ENCODE peak calls at places on chromosomes 12 and 14, in five cellular contexts. Z is IMR-90, R is mucosa of descending colon, Q is heart left ventricle, W is lung. I is an unnamed sample. For H3K36me3, the result is how much of the 10 kb centered on the place peaks cover.

GRCh38 chr12:71164877-71165197 is 7.0 kb upstream of the TSPAN8 start:
- DNase-seq in Z (no peak), W (no peak), Q (no peak), R (no peak), I (no peak)

GRCh38 chr12:113391145-113391544 is 12.5 kb downstream of the SDS start:
- DNase-seq in Q (no peak), Z (no peak), W (no peak), R (no peak), I (no peak)

GRCh38 chr14:81337073-81337472 is 63.1 kb downstream of the STON2 start:
- DNase-seq in R (no peak), W (no peak), Z (no peak), Q (no peak), I (no peak)

GRCh38 chr12:4423528-4424195 is 22.0 kb downstream of the FGF6 start:
- DNase-seq in W (no peak), R (no peak), Z (no peak), Q (no peak), I (no peak)

GRCh38 chr12:27820564-27820963 is 40.5 kb upstream of the MANSC4 start:
- DNase-seq in W (no peak), Q (no peak), Z (no peak), R (no peak), I (no peak)

GRCh38 chr14:74346341-74346740 is 1.9 kb upstream of the VRTN start:
- DNase-seq in Q (no peak), W (no peak), Z (no peak), R (no peak), I (no peak)

GRCh38 chr14:96117101-96117897 is 78.1 kb downstream of the C14orf132 start:
- DNase-seq in R (no peak), W (no peak), Z (peak), Q (no peak), I (no peak)

GRCh38 chr14:46091819-46092218 is 559.8 kb downstream of the RPL10L start:
- DNase-seq in Q (no peak), R (no peak), Z (no peak), W (no peak), I (no peak)

GRCh38 chr12:96425321-96425720 is 25.1 kb upstream of the CDK17 start:
- DNase-seq in Q (no peak), R (no peak), W (no peak), Z (peak), I (no peak)

GRCh38 chr14:50935126-50936090 is 8.9 kb downstream of the PYGL start:
- DNase-seq in R (no peak), Q (no peak), W (no peak), Z (no peak), I (no peak)

GRCh38 chr12:57817261-57817989 is 1.1 kb downstream of the AVIL start:
- DNase-seq in R (no peak), W (no peak), Q (no peak), Z (no peak), I (no peak)

GRCh38 chr12:98894412-98895085 is 249.5 kb downstream of the APAF1 start:
- DNase-seq in Q (no peak), W (no peak), Z (no peak), R (no peak), I (peak)

GRCh38 chr12:52004042-52004648 is 2.6 kb upstream of the TAMALIN start:
- DNase-seq in R (no peak), W (no peak), Q (peak), Z (peak), I (peak)

GRCh38 chr12:68342966-68343365 is 10.8 kb upstream of the MDM1 start:
- DNase-seq in R (no peak), W (no peak), Z (no peak), Q (no peak), I (no peak)

GRCh38 chr12:113436993-113437728 is 15.0 kb downstream of the SDSL start:
- DNase-seq in Z (no peak), W (no peak), R (no peak), Q (no peak), I (no peak)

GRCh38 chr14:49617846-49618519 is 2.4 kb downstream of the RPL36AL start:
- DNase-seq in Q (no peak), W (peak), R (no peak), Z (no peak), I (no peak)

GRCh38 chr12:101042211-101042610 is 167.8 kb downstream of the SLC5A8 start:
- DNase-seq in Q (no peak), R (no peak), Z (no peak), W (no peak), I (no peak)

GRCh38 chr12:93040367-93040766 is 111.3 kb upstream of the EEA1 start:
- DNase-seq in Z (no peak), W (no peak), R (no peak), Q (no peak), I (no peak)

DNA sequence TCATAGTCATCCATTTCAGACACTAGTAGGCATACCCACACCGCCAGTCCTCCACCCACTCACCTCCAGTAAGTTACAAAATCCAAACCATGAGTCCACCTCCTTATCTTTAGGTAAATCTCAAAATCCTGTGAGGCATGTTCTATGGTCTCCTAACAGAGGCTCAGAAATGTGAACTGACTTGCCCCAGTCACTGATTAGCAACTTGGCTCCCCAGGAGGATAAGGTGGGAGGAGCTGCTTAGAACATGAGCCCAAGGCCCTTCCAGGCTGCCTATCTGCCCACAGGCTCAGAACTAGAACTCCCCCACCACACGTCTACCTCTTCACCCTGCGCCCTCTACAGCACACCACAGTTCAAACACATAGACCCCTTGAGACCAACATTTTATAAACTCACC is 19.9 kb downstream of the SETD3 start:
- DNase-seq in Q (no peak), R (no peak), Z (no peak), W (no peak), I (no peak)
- H3K36me3 ChIP-seq in Q (half or more), R (under half), Z (under half), W (under half), I (under half)

GRCh38 chr12:132803883-132804282 is 24.8 kb downstream of the GOLGA3 start:
- DNase-seq in Z (no peak), Q (peak), R (no peak), W (no peak), I (no peak)
- H3K36me3 ChIP-seq in Z (half or more), Q (half or more), R (under half), W (half or more), I (under half)

DNA sequence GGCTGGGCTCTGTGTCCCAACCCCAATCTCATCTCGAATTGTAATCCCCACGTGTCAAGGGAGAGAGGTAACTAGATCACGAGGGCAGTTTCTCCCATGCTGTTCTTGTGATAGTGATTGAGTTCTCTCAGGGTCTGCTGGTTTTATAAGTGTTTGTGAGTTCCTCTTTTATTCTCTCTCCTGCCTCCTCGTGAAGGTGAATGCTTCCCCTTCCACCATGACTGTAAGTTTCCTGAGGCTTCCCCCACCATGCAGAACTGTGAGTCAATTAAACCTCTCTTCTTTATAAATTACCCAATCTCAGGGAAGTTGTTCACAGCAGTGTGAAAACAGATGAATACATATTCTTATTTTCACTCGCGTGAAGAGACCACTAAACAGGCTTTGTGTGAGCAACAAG is 148.2 kb downstream of the TMEM30B start:
- DNase-seq in R (no peak), W (no peak), Q (no peak), Z (no peak), I (no peak)
- H3K36me3 ChIP-seq in R (under half), W (under half), Q (under half), Z (under half), I (under half)

DNA sequence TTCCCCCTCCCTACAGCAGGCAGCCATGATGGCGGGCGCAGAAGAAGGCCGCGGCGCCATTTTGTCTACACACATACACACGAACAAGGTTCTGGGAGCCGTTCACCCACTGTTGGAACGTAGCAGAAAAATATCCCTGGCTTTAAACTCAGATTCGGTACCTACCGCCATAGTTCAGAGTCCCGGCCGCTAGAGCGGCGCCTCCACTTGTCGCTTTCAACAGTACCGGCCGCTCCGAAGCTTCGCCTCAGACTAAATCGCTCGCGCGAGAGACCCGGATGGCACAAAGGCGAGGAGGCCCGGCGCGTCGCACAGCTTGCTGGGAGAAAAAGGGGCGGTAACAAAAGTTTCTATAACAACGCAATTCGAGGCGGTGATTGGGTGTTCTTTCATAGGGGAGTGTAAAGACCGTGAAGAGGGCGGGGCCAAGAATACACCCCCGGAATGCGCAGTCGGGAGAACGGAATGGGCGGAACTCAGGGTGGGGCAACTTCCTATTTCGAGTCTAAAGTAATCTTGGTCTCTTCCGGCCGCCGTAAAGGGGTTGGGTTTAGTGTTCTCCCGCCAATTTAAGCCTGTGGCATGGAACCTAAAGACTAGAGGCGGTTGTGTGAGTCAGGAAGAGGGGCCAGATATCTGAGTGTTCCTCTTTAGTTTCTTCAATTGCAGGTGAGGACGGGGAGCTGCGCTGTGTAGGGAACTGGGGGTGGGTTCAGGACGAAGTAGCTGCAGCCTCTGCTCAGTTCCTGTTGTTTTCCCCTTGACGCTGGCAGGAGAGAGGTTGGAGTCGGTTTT is at the start of the genes KNTC1 and RSRC2:
- DNase-seq in W (peak), R (peak), Z (peak), Q (peak), I (peak)
- H3K36me3 ChIP-seq in W (under half), R (under half), Z (under half), Q (under half), I (under half)

DNA sequence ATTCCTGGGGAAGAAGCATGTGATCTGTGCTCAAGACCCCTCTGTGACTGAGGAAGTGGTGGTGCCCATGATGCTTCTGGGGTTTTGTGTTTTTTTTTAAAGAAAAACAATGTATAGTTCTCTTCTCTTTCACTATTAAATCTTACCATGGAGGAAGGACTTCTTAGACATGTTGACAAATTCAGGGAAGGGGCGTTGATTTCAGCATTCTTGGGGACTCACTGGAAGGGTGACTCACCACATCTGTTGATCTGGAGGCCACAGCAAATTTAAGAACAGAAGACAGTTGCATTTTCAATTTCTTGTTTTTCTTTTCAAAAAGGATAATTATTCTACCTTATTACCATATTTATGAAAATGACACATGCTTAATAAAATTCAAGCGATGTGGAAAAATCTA is 152.9 kb upstream of the RTL1 start:
- DNase-seq in R (no peak), Q (no peak), Z (peak), W (no peak), I (no peak)
- H3K36me3 ChIP-seq in R (under half), Q (under half), Z (half or more), W (under half), I (under half)

DNA sequence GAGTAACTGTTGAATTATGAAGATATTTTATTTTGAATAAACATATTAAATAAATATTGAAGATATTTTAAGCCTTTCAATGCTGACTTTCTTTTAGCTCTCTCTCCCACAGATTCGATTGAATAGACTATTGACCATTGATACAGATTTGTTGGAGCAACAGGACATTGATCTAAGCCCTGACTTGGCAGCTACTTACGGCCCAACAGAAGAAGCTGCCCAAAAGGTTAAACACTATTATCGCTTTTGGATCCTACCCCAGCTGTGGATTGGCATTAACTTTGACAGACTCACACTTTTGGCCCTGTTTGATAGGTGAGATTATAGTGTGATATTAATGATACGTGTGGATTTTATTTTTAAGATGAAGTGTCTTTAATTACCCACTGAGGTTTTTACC is 105.6 kb downstream of the PCNX1 start:
- DNase-seq in R (no peak), Z (no peak), Q (no peak), W (no peak), I (no peak)
- H3K36me3 ChIP-seq in R (under half), Z (under half), Q (under half), W (under half), I (under half)

I was measured in neural progenitor cell.